ENCODE peak calls at places on chromosomes 3 and 15, in four cellular contexts. B, X, G and U are unnamed samples. For H3K4me1, the result is how much of the 10 kb centered on the place peaks cover.

GRCh38 chr15:35663956-35664355 is 118.0 kb upstream of the DPH6 start:
- DNase-seq in B (no peak), X (no peak), G (no peak), U (no peak)

GRCh38 chr3:61162965-61163364 is 88.3 kb downstream of the FHIT start:
- DNase-seq in B (no peak), X (no peak), G (no peak), U (no peak)

GRCh38 chr3:38960953-38961622 is 90.7 kb downstream of the SCN11A start:
- DNase-seq in B (peak), X (peak), G (peak), U (peak)

GRCh38 chr3:143329567-143330164 is 210.1 kb downstream of the CHST2 start:
- DNase-seq in B (peak), X (peak), G (peak), U (no peak)

GRCh38 chr3:123652346-123652984 is 67.6 kb upstream of the HACD2 start:
- DNase-seq in B (peak), X (peak), G (peak), U (peak)

GRCh38 chr3:23567917-23568316 is 237.8 kb upstream of the UBE2E1 start:
- DNase-seq in B (no peak), X (peak), G (peak), U (no peak)

GRCh38 chr3:56076746-56077145 is 391.5 kb downstream of the ERC2 start:
- DNase-seq in B (no peak), X (no peak), G (no peak), U (no peak)

GRCh38 chr3:150734795-150735119 is 28.2 kb downstream of the SIAH2 start:
- DNase-seq in B (no peak), X (no peak), G (no peak), U (no peak)

GRCh38 chr3:44074181-44074580 is 167.5 kb upstream of the TOPAZ1 start:
- DNase-seq in B (no peak), X (no peak), G (no peak), U (no peak)

GRCh38 chr3:31343075-31343474 is 189.7 kb upstream of the STT3B start:
- DNase-seq in B (no peak), X (peak), G (peak), U (no peak)

GRCh38 chr3:104764499-104764898 is 602.2 kb upstream of the ALCAM start:
- DNase-seq in B (no peak), X (no peak), G (no peak), U (no peak)

GRCh38 chr3:104768886-104769285 is 597.8 kb upstream of the ALCAM start:
- DNase-seq in B (no peak), X (peak), G (peak), U (no peak)

GRCh38 chr3:104763007-104763406 is 603.7 kb upstream of the ALCAM start:
- DNase-seq in B (no peak), X (peak), G (peak), U (peak)
- H3K4me1 ChIP-seq in B (under half), X (under half), G (under half), U (under half)

GRCh38 chr15:40286794-40287193 is 3.9 kb upstream of the ANKRD63 start:
- DNase-seq in B (no peak), X (no peak), G (no peak), U (no peak)

GRCh38 chr15:40290540-40291087 is 7.8 kb upstream of the ANKRD63 start:
- DNase-seq in B (no peak), X (no peak), G (no peak), U (no peak)

GRCh38 chr15:40291088-40291574 is 8.3 kb upstream of the ANKRD63 start:
- DNase-seq in B (peak), X (peak), G (peak), U (peak)

GRCh38 chr15:40287968-40288367 is 5.1 kb upstream of the ANKRD63 start:
- DNase-seq in B (no peak), X (no peak), G (no peak), U (no peak)

DNA sequence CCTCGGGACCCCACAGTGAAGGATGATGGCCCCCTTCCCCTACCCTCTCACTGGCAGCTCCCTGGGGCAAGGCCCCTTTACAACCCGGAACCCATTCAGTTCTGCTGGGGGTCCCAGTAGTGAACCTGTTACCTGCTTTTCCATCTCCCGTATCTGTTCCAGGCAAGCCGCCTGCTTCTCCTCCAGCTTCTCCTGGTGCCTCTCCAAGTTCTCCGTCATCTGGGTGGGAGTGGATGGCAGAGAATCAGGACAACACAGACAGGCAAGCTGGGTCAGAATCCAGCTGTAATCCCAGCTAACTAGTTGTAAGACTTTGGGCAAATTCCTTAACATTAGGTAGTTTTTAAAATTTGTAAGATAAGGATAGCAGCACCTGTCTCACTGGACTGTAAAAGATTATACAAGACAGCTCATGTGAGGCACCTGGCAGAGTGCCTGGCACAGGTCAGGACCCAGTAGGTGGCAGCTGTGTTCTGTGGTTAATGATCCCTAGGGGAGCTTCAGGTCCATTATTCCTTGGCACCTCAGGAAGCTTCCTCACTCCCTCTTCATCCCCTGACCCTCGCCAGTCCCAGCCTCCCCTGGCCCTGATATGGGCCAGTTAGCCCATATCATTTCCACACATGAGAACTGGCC is 6.4 kb upstream of the ANKRD63 start:
- DNase-seq in B (no peak), X (no peak), G (no peak), U (no peak)
- TF ChIP-seq CTCF in B (no peak), X (no peak), G (no peak), U (no peak)

GRCh38 chr3:49802719-49803463 is at the start of gene INKA1:
- DNase-seq in B (peak), X (peak), G (peak), U (peak)
- TF ChIP-seq EZH2 in B (no peak), X (peak), G (no peak), U (no peak)

GRCh38 chr15:63972801-63973200 is 73.5 kb downstream of the DAPK2 start:
- DNase-seq in B (no peak), X (no peak), G (no peak), U (no peak)

GRCh38 chr15:63969652-63970421 is 76.4 kb downstream of the DAPK2 start:
- DNase-seq in B (peak), X (no peak), G (no peak), U (no peak)

GRCh38 chr15:63971427-63971805 is 74.9 kb downstream of the DAPK2 start:
- DNase-seq in B (no peak), X (no peak), G (no peak), U (no peak)

GRCh38 chr15:63971904-63972303 is 74.4 kb downstream of the DAPK2 start:
- DNase-seq in B (no peak), X (no peak), G (no peak), U (no peak)

DNA sequence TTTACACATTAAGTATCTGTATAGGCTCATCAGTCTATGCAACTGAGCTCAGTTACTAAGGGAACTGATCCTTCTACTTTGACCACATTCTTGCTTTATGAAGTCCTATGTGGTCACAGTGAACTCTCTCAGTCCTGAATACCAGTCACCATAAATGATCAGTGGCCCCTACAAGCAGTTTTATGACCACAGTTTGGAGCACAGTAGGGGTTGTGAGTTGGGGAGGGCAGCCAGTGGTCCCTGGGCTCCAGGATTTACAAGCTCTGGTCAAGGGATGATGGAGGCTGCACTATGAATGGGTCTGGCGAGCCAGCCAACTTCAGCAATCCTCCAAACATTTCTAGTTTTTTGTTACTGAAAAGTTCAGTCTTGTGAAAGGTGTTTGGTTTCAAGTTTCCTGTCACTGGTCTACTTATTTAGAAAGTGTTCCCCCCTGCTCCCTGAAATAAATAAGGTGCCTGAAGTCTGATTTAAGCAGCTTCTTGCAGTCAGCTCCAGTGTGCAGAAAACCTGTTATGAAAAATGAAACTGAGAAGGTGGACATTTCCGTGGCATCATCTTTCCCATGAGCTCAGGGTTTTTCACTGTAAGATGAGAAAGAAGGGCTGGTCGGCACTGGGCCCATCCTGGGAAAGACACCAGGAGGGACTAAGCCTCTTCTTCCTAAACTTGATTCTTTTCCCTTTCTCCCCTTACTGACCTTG is 75.4 kb downstream of the DAPK2 start:
- DNase-seq in B (no peak), X (no peak), G (no peak), U (no peak)
- H3K4me1 ChIP-seq in B (under half), X (under half), G (under half), U (under half)

DNA sequence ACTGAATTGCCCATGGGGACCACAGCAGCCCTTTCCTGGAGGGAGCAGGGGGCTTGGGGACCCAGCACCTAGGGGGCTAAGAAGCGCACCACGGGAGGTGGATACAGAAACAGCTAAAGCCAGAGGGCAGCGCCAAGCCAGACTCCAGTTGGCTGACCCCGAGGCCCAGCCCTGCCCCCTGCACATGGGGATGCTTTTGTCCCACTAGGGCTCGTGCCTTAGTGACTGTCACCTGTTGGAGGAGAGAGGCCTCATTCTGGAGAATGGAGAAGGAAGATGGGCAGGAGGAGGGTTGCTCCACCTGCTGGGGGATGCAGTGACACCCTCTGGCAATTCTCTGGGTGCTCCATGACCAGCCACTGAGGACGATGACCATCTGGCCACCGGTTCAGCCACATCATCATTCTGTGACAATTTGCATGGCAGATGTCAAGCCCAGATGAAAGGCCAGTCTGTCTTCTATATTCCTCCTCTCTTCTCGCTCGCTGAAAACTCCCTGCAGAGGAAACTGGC is 167.8 kb upstream of the TLE3 start:
- DNase-seq in B (no peak), X (no peak), G (no peak), U (no peak)
- TF ChIP-seq CTCF in B (no peak), X (no peak), G (no peak), U (peak)

DNA sequence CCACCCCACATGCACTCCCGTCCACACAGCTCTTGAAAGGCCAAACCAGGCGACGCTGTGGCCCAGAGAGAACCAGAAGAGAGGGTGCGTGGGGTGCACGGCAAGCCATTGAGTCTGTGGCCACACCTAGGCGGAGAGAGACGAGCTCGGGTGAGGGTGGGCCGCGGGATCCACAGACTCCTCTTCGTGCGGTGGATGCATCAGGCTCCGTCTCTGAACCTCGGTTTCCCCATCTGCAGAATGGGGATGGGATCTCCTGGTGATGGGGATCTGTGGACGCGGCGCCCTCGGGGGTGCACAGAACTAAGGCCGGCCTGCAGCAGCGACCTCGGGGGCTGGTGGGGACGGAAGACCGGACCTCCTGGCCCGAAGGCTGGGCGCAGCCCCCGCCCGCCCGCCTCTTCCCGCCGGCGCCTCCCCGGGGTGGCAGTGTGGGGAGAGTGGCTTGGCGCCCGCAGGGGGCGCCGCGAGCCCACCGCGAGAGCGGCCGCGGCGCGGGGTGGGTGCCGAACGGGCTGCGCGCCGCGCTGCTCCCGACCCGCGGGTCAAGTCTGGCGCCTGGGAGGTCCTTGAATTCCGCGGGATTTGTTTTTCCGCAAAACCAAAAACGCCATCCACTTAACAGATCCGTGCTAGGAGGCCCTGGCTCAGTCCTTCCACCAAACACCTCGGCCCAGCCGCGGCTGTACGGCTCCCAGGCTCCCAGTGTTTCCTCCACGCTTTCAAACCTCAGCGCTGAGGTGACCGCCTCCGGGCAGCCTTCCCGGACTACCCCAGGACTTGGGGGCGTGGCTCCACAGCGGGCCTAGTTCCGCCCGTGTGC is 13.2 kb upstream of the ADPGK start:
- DNase-seq in B (peak), X (no peak), G (peak), U (peak)
- TF ChIP-seq EZH2 in B (no peak), X (no peak), G (no peak), U (no peak)

GRCh38 chr3:111926266-111926676 is 52.6 kb upstream of the ABHD10 start:
- DNase-seq in B (no peak), X (no peak), G (no peak), U (peak)

GRCh38 chr3:111932962-111933361 is 45.9 kb upstream of the ABHD10 start:
- DNase-seq in B (no peak), X (no peak), G (no peak), U (no peak)

GRCh38 chr3:111924283-111924682 is 54.5 kb upstream of the ABHD10 start:
- DNase-seq in B (no peak), X (no peak), G (no peak), U (no peak)

GRCh38 chr3:111929484-111929883 is 49.3 kb upstream of the ABHD10 start:
- DNase-seq in B (no peak), X (no peak), G (no peak), U (no peak)

DNA sequence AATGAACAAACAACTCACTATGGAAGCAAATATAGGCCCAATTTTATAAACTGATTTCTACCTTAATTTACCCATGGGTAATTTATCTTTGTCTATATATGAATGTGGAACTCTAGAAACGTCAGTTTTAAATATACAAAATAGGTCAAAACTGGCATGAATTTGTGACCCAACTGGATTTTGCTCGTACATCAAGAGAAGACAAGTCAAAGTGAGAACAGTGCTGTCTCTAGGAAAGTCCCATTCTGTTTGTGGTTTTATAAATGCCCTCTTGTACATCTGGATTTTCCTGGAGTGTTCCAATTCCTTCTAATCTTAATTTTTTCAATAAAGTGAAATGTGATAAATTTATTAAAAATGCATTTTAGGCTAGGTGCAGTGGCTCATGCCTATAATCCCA is 50.2 kb upstream of the ABHD10 start:
- DNase-seq in B (no peak), X (no peak), G (no peak), U (no peak)
- H3K4me1 ChIP-seq in B (under half), X (under half), G (under half), U (under half)

DNA sequence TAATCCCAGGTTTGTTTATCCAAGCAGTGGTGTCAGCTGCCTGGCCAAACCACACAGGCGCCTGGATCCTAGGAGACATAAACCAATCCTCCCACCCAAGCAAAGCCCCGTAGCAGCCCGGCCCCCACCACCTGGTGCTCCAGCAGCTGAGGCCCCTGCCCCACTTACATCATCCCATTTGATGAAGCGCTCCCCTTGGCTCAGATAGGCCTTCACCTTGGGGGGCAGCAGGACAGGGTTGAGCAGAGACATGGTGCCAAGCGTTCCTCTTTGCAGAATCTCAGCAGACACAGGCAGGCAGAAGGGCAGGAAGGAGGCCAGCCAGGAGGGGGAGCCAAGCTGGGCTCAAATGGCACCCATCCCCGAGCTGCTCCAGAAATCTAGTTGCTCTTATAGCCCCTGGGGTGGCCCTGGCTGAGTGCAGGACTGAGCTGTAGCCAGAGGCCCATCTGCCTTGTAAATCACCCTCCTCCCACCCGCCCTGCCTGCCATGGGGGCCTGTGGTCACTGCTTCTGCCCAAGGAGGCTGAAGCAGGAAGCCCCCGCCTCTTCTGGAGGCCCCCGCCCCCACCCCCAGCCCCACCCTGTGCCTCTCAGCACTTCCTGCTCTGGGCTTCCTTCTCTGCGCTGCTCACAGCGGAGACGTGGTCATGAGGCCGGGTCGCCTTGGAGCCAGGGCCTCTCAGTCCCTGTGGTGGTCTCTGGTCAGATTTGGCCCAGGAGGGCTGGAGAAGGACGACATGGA is at the start of gene PLCB2:
- DNase-seq in B (no peak), X (no peak), G (no peak), U (no peak)
- TF ChIP-seq CTCF in B (peak), X (peak), G (no peak), U (peak)